ENCODE peak calls at places on chromosome 20, in seven cellular contexts. O is esophagus squamous epithelium, Y is mammary epithelial cell, F is tibial artery, C is right cardiac atrium, N is right lobe of liver, B is adrenal gland. W is an unnamed sample.

GRCh38 chr20:59747671-59748515 is 143.6 kb downstream of the PHACTR3 start:
- DNase-seq in N (no peak), B (no peak), O (no peak), C (no peak), F (no peak), Y (no peak), W (no peak)

GRCh38 chr20:41649489-41649888 is 31.3 kb upstream of the CHD6 start:
- DNase-seq in N (no peak), C (no peak), F (no peak), B (no peak), O (no peak), Y (no peak), W (no peak)

GRCh38 chr20:63087872-63088680 is 81.3 kb upstream of the BHLHE23 start:
- DNase-seq in B (no peak), F (peak; percentile 48), O (no peak), C (peak; percentile 10), N (peak; percentile 5), Y (no peak), W (peak; percentile 39)

GRCh38 chr20:21189761-21190523 is 64.1 kb downstream of the KIZ start:
- DNase-seq in B (no peak), F (no peak), O (no peak), N (no peak), Y (no peak), C (no peak), W (no peak)

GRCh38 chr20:3150908-3151307 is 8.8 kb downstream of the FASTKD5 start:
- DNase-seq in B (peak; percentile 39), N (no peak), O (no peak), F (no peak), C (no peak), Y (no peak), W (no peak)

GRCh38 chr20:62061851-62062418 is 3.7 kb downstream of the TAF4 start:
- DNase-seq in F (no peak), O (no peak), C (no peak), Y (no peak), N (no peak), B (no peak), W (peak; percentile 16)

GRCh38 chr20:33465536-33466302 is 22.2 kb upstream of the SNTA1 start:
- DNase-seq in Y (no peak), N (no peak), C (no peak), O (no peak), B (no peak), F (no peak), W (no peak)

GRCh38 chr20:20207291-20207690 is 155.0 kb downstream of the CFAP61 start:
- DNase-seq in C (no peak), F (no peak), N (no peak), B (no peak), O (no peak), Y (no peak), W (no peak)

DNA sequence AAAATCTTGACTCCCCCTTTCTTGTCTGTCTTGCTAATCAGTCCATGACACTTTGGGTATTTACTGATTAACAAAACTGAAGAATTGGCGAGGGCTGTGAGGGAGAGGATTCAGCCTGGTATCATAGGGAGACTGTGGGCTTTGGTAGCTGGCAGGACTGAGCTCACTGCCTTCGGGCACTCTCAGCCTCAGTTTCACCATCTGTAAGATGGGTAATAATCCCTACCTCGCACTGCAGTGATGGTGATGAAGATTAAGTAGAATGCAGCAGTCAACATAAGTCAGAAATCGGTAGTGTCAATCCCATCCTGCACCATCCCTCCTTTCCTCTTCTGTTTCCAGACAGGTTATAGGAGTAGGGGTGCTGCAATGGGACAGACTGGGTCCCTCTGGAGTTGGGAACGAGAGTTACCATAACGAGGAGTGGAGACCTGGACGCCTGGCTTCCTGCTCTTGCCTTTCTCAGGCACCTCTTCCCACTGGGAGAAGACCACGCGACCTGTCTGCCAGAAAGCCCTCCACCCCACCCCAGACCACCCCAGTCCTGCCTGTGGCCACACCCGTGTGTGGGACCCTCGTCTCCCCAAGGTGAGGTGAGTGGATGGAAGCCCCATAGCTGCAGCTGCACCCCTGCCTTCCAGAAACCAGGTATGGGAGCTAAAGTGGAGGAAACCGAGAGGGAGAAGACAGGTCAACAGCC is 99.1 kb downstream of the SNX5 start:
- DNase-seq in C (no peak), N (no peak), O (no peak), Y (no peak), B (no peak), F (no peak), W (no peak)
- H3K4me3 ChIP-seq in C (no peak overlapping the region), N (no peak overlapping the region), O (no peak overlapping the region), Y (no peak overlapping the region), B (no peak overlapping the region), F (no peak overlapping the region), W (peak overlapping the region; percentile 7)

DNA sequence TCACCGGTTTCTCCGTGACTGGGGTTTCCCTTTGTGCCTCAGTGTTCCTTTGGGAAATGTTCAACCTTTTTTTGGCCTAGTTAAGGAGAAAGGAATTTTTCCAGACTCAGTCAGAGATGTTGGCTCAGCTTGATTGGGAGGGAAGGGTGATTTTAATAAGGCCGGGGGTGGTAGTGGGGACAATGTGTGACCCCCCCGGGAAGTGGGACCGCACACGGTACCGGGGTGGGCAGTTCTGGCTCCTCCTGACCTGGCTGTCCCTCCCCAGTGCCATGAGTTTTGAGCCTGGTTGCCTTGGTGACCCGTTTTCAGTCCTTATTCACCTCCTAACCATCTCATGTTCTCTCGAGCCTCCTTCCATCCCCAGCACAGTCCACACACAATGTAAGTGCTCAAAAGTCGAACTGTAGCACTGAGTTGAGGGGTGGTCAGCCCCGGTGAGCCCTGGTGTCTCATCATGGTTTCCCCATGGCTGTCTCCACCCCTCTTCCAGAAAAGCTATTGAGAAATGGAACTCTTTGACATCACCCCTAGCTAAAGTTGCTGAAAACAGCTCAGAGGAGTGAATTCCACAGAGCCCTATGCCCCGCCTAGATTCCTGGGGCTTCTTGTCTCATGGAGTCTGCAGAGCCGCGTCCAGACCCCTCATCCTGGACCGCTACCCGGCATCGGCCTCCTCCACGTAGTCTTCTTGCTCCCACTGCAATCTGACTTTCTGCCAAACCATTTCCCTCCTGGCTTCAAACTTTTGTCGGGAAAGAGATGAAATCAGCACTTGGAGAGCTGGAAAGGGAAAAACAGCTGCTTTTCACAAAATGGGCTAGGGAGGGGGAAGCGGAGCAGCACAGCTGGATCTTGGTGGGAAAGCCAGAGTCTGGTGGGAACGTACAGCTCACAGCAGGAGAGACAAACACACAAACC is 132.4 kb downstream of the SNX5 start:
- DNase-seq in O (no peak), F (peak; percentile 76), B (peak; percentile 62), Y (no peak), N (no peak), C (peak; percentile 93), W (peak; percentile 85)
- H3K4me3 ChIP-seq in O (no peak overlapping the region), F (peak overlapping the region; percentile 7), B (no peak overlapping the region), Y (no peak overlapping the region), N (no peak overlapping the region), C (no peak overlapping the region), W (no peak overlapping the region)

DNA sequence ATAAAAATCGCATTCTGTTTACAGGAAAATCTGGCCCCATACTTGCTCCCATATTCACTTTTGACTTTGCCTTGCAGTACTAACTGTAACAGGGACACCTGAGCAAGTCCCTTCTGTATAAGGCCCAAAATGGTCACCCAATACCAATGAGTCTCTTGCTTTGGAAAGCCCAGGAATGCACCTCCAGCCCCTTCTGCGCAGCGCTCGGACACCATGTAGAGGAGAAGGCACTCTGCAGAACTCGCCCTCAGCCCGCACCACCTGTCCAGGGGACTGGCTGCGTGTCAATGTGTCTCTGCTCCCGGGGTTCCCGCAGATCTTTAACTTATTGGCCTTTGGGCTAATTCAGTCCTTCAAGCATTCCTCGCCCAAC is 746 bp upstream of the PRND start:
- DNase-seq in Y (no peak), C (peak; percentile 59), F (no peak), N (no peak), B (no peak), O (no peak), W (no peak)
- H3K4me3 ChIP-seq in Y (no peak overlapping the region), C (no peak overlapping the region), F (no peak overlapping the region), N (no peak overlapping the region), B (no peak overlapping the region), O (no peak overlapping the region), W (no peak overlapping the region)

GRCh38 chr20:56360133-56360898 is 1.5 kb downstream of the FAM210B start:
- DNase-seq in N (peak; percentile 49), C (no peak), F (no peak), B (peak; percentile 63), Y (no peak), O (no peak), W (no peak)

GRCh38 chr20:56359212-56360132 is 698 bp downstream of the FAM210B start:
- DNase-seq in N (peak; percentile 54), Y (peak; percentile 75), F (peak; percentile 71), O (no peak), C (peak; percentile 82), B (peak; percentile 78), W (peak; percentile 85)

GRCh38 chr20:56360899-56361199 is 2.1 kb downstream of the FAM210B start:
- DNase-seq in Y (no peak), O (no peak), N (no peak), C (no peak), B (no peak), F (no peak), W (no peak)

GRCh38 chr20:56358600-56359211 is at the start of gene FAM210B:
- DNase-seq in O (peak; percentile 55), F (peak; percentile 93), C (peak; percentile 97), Y (peak; percentile 81), N (peak; percentile 92), B (peak; percentile 90), W (peak; percentile 83)

DNA sequence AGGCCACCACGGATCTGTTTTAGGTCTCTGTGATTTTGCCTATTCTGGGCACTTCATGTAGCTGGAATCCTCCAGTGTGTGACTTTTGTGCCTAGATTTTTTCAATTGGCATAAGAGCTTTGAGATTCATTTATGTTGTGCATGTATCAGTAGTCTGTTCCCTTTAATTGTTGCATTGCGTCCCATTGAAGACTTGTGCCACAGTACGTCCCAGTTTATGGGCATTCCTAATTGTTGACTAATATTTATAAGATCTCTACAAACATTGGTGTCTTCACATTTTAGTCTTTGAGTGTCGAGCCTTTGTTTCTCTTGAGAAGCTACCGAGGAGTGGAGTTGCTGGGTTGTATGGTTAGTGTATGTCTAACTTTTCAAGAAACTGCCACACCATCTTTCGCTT is 704 bp upstream of the FAM210B start:
- DNase-seq in F (no peak), N (no peak), B (no peak), O (no peak), C (no peak), Y (peak; percentile 11), W (no peak)
- H3K4me3 ChIP-seq in F (peak overlapping the region; percentile 84), N (peak overlapping the region; percentile 96), B (no peak overlapping the region), O (peak overlapping the region; percentile 69), C (peak overlapping the region; percentile 97), Y (no peak overlapping the region), W (peak overlapping the region; percentile 99)

DNA sequence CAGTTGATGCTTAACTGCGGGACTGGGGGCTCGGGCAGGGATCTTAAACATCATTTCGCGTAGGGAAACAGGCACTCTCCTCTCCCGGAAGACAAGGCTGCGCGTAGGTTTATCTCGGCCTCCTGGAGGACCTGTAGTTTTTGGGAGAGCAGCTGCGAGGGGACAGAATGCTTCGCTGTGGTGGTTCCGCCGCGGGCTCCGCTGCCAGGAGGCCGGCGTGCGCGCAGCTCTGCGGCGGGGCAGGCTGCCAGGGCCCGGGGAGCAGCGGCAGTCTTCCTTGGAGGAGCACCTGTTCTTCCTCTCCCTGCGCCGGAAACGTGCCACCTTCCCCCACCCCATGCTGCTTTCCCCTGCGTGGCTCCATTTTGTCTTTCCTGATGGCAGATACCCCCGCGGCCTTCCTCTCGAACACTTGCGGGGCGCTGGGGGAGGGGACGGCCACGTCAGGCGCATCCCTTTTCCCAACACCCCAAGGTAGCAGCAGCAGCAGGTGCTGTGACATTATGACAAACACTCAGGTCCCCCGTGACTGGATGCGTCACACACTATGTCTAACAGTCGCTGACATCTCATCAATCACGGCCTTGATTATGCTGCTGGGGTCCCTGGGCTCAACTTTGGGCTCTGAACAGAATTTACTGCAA is 230.7 kb upstream of the BTBD3 start:
- DNase-seq in Y (peak; percentile 21), O (no peak), B (peak; percentile 58), C (peak; percentile 69), F (no peak), N (peak; percentile 46), W (no peak)
- H3K4me3 ChIP-seq in Y (peak overlapping the region; percentile 37), O (peak overlapping the region; percentile 8), B (no peak overlapping the region), C (peak overlapping the region; percentile 44), F (peak overlapping the region; percentile 44), N (peak overlapping the region; percentile 45), W (peak overlapping the region; percentile 39)

GRCh38 chr20:17504898-17505663 is 26.1 kb downstream of the BFSP1 start:
- DNase-seq in O (no peak), B (peak; percentile 59), Y (peak; percentile 64), N (peak; percentile 70), C (peak; percentile 83), F (peak; percentile 78), W (peak; percentile 78)
- H3K4me3 ChIP-seq in O (peak overlapping the region; percentile 51), B (no peak overlapping the region), Y (peak overlapping the region; percentile 33), N (peak overlapping the region; percentile 49), C (peak overlapping the region; percentile 49), F (peak overlapping the region; percentile 57), W (peak overlapping the region; percentile 53)

W was measured in suprapubic skin.